ENCODE peak calls at places on chromosomes 1 and 21, in four cellular contexts. One of them, this sample, is unnamed.

GRCh38 chr1:29829448-29830344 is 593.4 kb downstream of the PTPRU start:
- DNase-seq in left ventricle myocardium inferior: no peak
- DNase-seq in right lobe of liver: no peak
- DNase-seq in body of pancreas: no peak
- DNase-seq in this sample: no peak

GRCh38 chr1:116334015-116334547 is 39.0 kb upstream of the ATP1A1 start:
- DNase-seq in left ventricle myocardium inferior: peak; percentile 51
- DNase-seq in right lobe of liver: peak; percentile 78
- DNase-seq in body of pancreas: no peak
- DNase-seq in this sample: no peak

GRCh38 chr21:45545691-45546531 is 3.7 kb upstream of the SLC19A1 start:
- DNase-seq in left ventricle myocardium inferior: peak; percentile 7
- DNase-seq in right lobe of liver: no peak
- DNase-seq in body of pancreas: no peak
- DNase-seq in this sample: no peak

GRCh38 chr1:78601068-78601467 is 19.2 kb upstream of the IFI44L start:
- DNase-seq in left ventricle myocardium inferior: no peak
- DNase-seq in right lobe of liver: no peak
- DNase-seq in body of pancreas: no peak
- DNase-seq in this sample: no peak

GRCh38 chr1:228647523-228648444 is 87.5 kb upstream of the RHOU start:
- DNase-seq in left ventricle myocardium inferior: peak; percentile 19
- DNase-seq in right lobe of liver: peak; percentile 66
- DNase-seq in body of pancreas: peak; percentile 36
- DNase-seq in this sample: peak; percentile 58

GRCh38 chr21:41604583-41605041 is 96.7 kb upstream of the TMPRSS2 start:
- DNase-seq in left ventricle myocardium inferior: no peak
- DNase-seq in right lobe of liver: no peak
- DNase-seq in body of pancreas: no peak
- DNase-seq in this sample: no peak

GRCh38 chr1:181149326-181150000 is 61.0 kb downstream of the IER5 start:
- DNase-seq in left ventricle myocardium inferior: no peak
- DNase-seq in right lobe of liver: no peak
- DNase-seq in body of pancreas: no peak
- DNase-seq in this sample: no peak

GRCh38 chr21:8994640-8995511 is 1526.5 kb upstream of the TPTE start:
- DNase-seq in left ventricle myocardium inferior: no peak
- DNase-seq in right lobe of liver: no peak
- DNase-seq in body of pancreas: no peak
- DNase-seq in this sample: no peak

GRCh38 chr1:176691251-176692228 is 228.6 kb downstream of the PAPPA2 start:
- DNase-seq in left ventricle myocardium inferior: no peak
- DNase-seq in right lobe of liver: no peak
- DNase-seq in body of pancreas: peak; percentile 64
- DNase-seq in this sample: no peak

GRCh38 chr1:68051475-68051874 is 1.0 kb upstream of the DIRAS3 start:
- DNase-seq in left ventricle myocardium inferior: peak; percentile 38
- DNase-seq in right lobe of liver: peak; percentile 69
- DNase-seq in body of pancreas: peak; percentile 74
- DNase-seq in this sample: no peak

GRCh38 chr1:220824031-220824989 is 37.6 kb downstream of the MTARC1 start:
- DNase-seq in left ventricle myocardium inferior: no peak
- DNase-seq in right lobe of liver: peak; percentile 70
- DNase-seq in body of pancreas: no peak
- DNase-seq in this sample: no peak

GRCh38 chr1:230263573-230264195 is 162.4 kb downstream of the PGBD5 start:
- DNase-seq in left ventricle myocardium inferior: no peak
- DNase-seq in right lobe of liver: no peak
- DNase-seq in body of pancreas: no peak
- DNase-seq in this sample: no peak

GRCh38 chr1:30733520-30733919 is 10.1 kb upstream of the MATN1 start:
- DNase-seq in left ventricle myocardium inferior: no peak
- DNase-seq in right lobe of liver: no peak
- DNase-seq in body of pancreas: no peak
- DNase-seq in this sample: no peak

DNA sequence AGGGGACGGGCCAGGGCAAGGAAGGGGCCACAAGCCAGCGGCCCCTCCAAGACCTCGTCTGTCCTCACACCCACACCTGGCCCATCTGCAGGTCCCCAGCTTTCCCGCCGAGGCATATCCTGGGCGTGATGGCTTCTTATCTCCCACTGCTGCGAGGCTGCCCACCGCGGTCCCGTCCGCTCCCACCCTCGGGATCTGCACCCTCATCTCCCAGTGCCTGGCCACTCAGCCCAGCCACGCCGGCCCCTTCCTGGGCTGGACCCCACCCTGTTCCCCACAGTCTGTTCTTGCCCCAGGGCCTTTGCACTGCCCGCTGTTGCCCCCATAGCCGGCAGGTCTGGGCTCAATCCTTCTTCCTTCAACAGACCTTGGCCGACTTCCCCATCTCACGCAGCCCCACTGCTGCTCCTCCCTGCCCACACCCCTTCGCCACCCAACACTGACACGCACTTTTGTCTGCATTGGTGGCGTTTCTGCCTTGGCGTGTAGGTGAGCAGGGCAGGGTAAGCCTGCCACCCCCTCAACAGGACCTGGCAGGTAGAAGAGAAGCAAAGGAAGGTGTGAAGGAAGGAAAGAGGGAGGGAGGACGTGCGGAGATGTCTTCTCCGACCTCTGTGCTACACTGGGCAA is 4.4 kb upstream of the TTC34 start:
- DNase-seq in left ventricle myocardium inferior: no peak
- DNase-seq in right lobe of liver: peak; percentile 49
- DNase-seq in body of pancreas: no peak
- DNase-seq in this sample: no peak
- H3K9me3 ChIP-seq in left ventricle myocardium inferior: no peaks in the 10 kb centered on the region
- H3K9me3 ChIP-seq in right lobe of liver: no peaks in the 10 kb centered on the region
- H3K9me3 ChIP-seq in body of pancreas: no peaks in the 10 kb centered on the region
- H3K9me3 ChIP-seq in this sample: peaks cover 4% of the 10 kb centered on the region

GRCh38 chr21:37532868-37533780 is 166.6 kb downstream of the DYRK1A start:
- DNase-seq in left ventricle myocardium inferior: no peak
- DNase-seq in right lobe of liver: no peak
- DNase-seq in body of pancreas: no peak
- DNase-seq in this sample: peak; percentile 78
- TF ChIP-seq CTCF in left ventricle myocardium inferior: no peak
- TF ChIP-seq CTCF in right lobe of liver: no peak
- TF ChIP-seq CTCF in body of pancreas: no peak
- TF ChIP-seq CTCF in this sample: peak; percentile 11

GRCh38 chr1:5664081-5664480 is 328.1 kb downstream of the NPHP4 start:
- DNase-seq in left ventricle myocardium inferior: no peak
- DNase-seq in right lobe of liver: no peak
- DNase-seq in body of pancreas: no peak
- DNase-seq in this sample: no peak

GRCh38 chr1:5662362-5663126 is 329.7 kb downstream of the NPHP4 start:
- DNase-seq in left ventricle myocardium inferior: no peak
- DNase-seq in right lobe of liver: no peak
- DNase-seq in body of pancreas: no peak
- DNase-seq in this sample: no peak

GRCh38 chr1:5660141-5660935 is 331.9 kb downstream of the NPHP4 start:
- DNase-seq in left ventricle myocardium inferior: peak; percentile 19
- DNase-seq in right lobe of liver: no peak
- DNase-seq in body of pancreas: peak; percentile 17
- DNase-seq in this sample: no peak

GRCh38 chr1:5659606-5660005 is 332.6 kb downstream of the NPHP4 start:
- DNase-seq in left ventricle myocardium inferior: no peak
- DNase-seq in right lobe of liver: no peak
- DNase-seq in body of pancreas: no peak
- DNase-seq in this sample: no peak

DNA sequence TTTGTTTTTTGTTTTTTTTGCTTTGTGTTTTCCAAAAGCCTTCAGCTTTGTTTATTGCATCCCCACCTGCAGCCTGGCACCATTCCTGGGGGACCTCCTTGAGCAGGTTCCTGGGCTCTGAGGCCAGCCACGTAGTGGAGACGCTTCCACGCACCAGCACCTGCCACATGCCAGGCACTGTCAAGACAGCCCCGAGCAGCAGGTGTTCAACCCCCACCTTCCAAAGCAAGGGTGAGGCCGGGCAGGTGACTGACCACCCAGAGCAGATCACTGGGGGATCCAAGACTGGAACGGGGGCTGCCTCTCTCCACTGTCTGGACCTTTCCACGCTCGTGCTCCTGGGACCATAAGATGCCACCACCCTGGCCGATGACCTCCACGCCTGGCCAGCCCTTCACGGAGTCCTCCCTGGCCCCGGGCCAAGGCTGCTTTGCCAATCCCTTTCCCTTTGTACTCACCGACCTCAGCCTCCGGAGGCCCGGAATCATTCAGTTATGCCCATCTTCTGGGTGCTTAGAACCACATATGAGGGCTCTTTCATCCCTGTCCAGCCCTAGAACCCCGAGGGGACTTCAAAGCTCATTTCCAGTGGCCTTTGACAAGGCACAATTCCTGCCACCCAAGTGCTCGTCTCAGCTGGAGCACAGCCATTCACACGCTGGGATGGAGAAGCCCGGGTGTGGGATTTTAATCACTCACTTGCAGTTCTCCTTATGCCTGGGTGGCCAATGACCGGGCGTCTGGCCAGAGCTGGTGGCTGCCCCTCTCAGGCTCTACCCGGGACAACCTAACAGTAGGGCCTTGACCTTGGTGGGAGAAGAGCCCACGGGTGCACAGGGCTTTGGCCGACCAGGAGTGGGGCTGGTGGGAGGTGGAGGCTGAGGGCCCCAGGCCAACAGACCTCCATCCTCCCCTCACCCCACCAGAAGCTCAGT is 330.8 kb downstream of the NPHP4 start:
- DNase-seq in left ventricle myocardium inferior: no peak
- DNase-seq in right lobe of liver: no peak
- DNase-seq in body of pancreas: no peak
- DNase-seq in this sample: no peak
- H3K9me3 ChIP-seq in left ventricle myocardium inferior: peaks cover 4% of the 10 kb centered on the region
- H3K9me3 ChIP-seq in right lobe of liver: no peaks in the 10 kb centered on the region
- H3K9me3 ChIP-seq in body of pancreas: no peaks in the 10 kb centered on the region
- H3K9me3 ChIP-seq in this sample: no peaks in the 10 kb centered on the region

GRCh38 chr1:154935749-154936415 is 637 bp downstream of the PMVK start:
- DNase-seq in left ventricle myocardium inferior: no peak
- DNase-seq in right lobe of liver: no peak
- DNase-seq in body of pancreas: no peak
- DNase-seq in this sample: no peak

GRCh38 chr1:154934358-154934948 is 2.1 kb downstream of the PMVK start:
- DNase-seq in left ventricle myocardium inferior: no peak
- DNase-seq in right lobe of liver: no peak
- DNase-seq in body of pancreas: no peak
- DNase-seq in this sample: no peak

GRCh38 chr1:154937051-154937987 is 800 bp upstream of the PMVK start:
- DNase-seq in left ventricle myocardium inferior: peak; percentile 92
- DNase-seq in right lobe of liver: peak; percentile 95
- DNase-seq in body of pancreas: peak; percentile 90
- DNase-seq in this sample: peak; percentile 88

GRCh38 chr1:154937988-154938386 is 1.5 kb upstream of the PMVK start:
- DNase-seq in left ventricle myocardium inferior: no peak
- DNase-seq in right lobe of liver: no peak
- DNase-seq in body of pancreas: no peak
- DNase-seq in this sample: no peak

GRCh38 chr1:154936416-154937050 is at the start of gene PMVK:
- DNase-seq in left ventricle myocardium inferior: peak; percentile 95
- DNase-seq in right lobe of liver: peak; percentile 98
- DNase-seq in body of pancreas: peak; percentile 96
- DNase-seq in this sample: peak; percentile 94
- TF ChIP-seq CTCF in left ventricle myocardium inferior: peak; percentile 43
- TF ChIP-seq CTCF in right lobe of liver: peak; percentile 37
- TF ChIP-seq CTCF in body of pancreas: peak; percentile 42
- TF ChIP-seq CTCF in this sample: peak; percentile 55

GRCh38 chr1:226960256-226960655 is 20.2 kb downstream of the COQ8A start:
- DNase-seq in left ventricle myocardium inferior: no peak
- DNase-seq in right lobe of liver: no peak
- DNase-seq in body of pancreas: no peak
- DNase-seq in this sample: no peak
- H3K9me3 ChIP-seq in left ventricle myocardium inferior: no peaks in the 10 kb centered on the region
- H3K9me3 ChIP-seq in right lobe of liver: no peaks in the 10 kb centered on the region
- H3K9me3 ChIP-seq in body of pancreas: no peaks in the 10 kb centered on the region
- H3K9me3 ChIP-seq in this sample: no peaks in the 10 kb centered on the region

GRCh38 chr1:115052454-115053083 is 22.9 kb downstream of the TSHB start:
- DNase-seq in left ventricle myocardium inferior: peak; percentile 29
- DNase-seq in right lobe of liver: no peak
- DNase-seq in body of pancreas: peak; percentile 70
- DNase-seq in this sample: no peak
- TF ChIP-seq CTCF in left ventricle myocardium inferior: peak; percentile 87
- TF ChIP-seq CTCF in right lobe of liver: peak; percentile 84
- TF ChIP-seq CTCF in body of pancreas: peak; percentile 73
- TF ChIP-seq CTCF in this sample: peak; percentile 90

GRCh38 chr1:3029481-3029961 is 8.3 kb downstream of the ACTRT2 start:
- DNase-seq in left ventricle myocardium inferior: no peak
- DNase-seq in right lobe of liver: no peak
- DNase-seq in body of pancreas: no peak
- DNase-seq in this sample: no peak
- H3K9me3 ChIP-seq in left ventricle myocardium inferior: no peaks in the 10 kb centered on the region
- H3K9me3 ChIP-seq in right lobe of liver: no peaks in the 10 kb centered on the region
- H3K9me3 ChIP-seq in body of pancreas: no peaks in the 10 kb centered on the region
- H3K9me3 ChIP-seq in this sample: no peaks in the 10 kb centered on the region